ENCODE peak calls at places on chromosomes 3 and 15, in nine cellular contexts. X, B, M, R, O, W, T, Q and A are unnamed samples.

GRCh38 chr3:130601662-130602061 is 84.7 kb downstream of the COL6A6 start:
- DNase-seq in R (no peak), O (no peak), W (no peak), X (peak; percentile 43), M (no peak), T (no peak), Q (no peak), B (no peak), A (no peak)

GRCh38 chr3:25449857-25450256 is 21.8 kb downstream of the RARB start:
- DNase-seq in T (no peak), X (no peak), M (no peak), W (no peak), R (no peak), O (no peak), Q (no peak), B (no peak), A (no peak)

GRCh38 chr15:99907698-99908097 is 174.5 kb upstream of the LYSMD4 start:
- DNase-seq in Q (no peak), X (no peak), O (no peak), T (no peak), R (no peak), W (no peak), B (no peak), M (no peak), A (no peak)

GRCh38 chr3:10485380-10485779 is 20.0 kb downstream of the ATP2B2 start:
- DNase-seq in O (no peak), W (no peak), T (no peak), R (no peak), X (no peak), Q (no peak), M (no peak), B (no peak), A (no peak)

GRCh38 chr3:126908752-126909275 is 74.1 kb upstream of the PLXNA1 start:
- DNase-seq in Q (no peak), M (no peak), R (no peak), X (no peak), W (no peak), T (no peak), O (no peak), B (no peak), A (peak; percentile 53)

GRCh38 chr3:13009132-13009945 is 63.9 kb downstream of the IQSEC1 start:
- DNase-seq in T (peak; percentile 77), W (no peak), Q (no peak), R (no peak), M (peak; percentile 75), X (no peak), O (peak; percentile 74), B (peak; percentile 65), A (peak; percentile 91)

GRCh38 chr15:84398763-84399701 is 163.5 kb downstream of the GOLGA6L4 start:
- DNase-seq in O (no peak), B (peak; percentile 6), T (peak; percentile 13), X (no peak), M (no peak), W (peak; percentile 4), Q (no peak), R (no peak), A (no peak)

GRCh38 chr15:35289029-35289617 is 204.0 kb upstream of the NANOGP8 start:
- DNase-seq in M (peak; percentile 48), Q (no peak), T (no peak), W (peak; percentile 79), R (peak; percentile 72), O (peak; percentile 20), X (peak; percentile 80), B (no peak), A (peak; percentile 58)

GRCh38 chr3:127143172-127143571 is 49.8 kb upstream of the PRR23E start:
- DNase-seq in T (no peak), O (no peak), Q (no peak), M (no peak), B (no peak), W (no peak), R (no peak), X (no peak), A (no peak)

GRCh38 chr15:42578984-42579537 is 3.7 kb downstream of the STARD9 start:
- DNase-seq in T (no peak), W (no peak), Q (no peak), M (no peak), X (no peak), R (no peak), B (no peak), O (no peak), A (no peak)

GRCh38 chr3:63966871-63967270 is 54.7 kb upstream of the SCAANT1 start:
- DNase-seq in B (no peak), T (no peak), X (no peak), M (peak; percentile 37), O (no peak), R (no peak), Q (no peak), W (no peak), A (no peak)

DNA sequence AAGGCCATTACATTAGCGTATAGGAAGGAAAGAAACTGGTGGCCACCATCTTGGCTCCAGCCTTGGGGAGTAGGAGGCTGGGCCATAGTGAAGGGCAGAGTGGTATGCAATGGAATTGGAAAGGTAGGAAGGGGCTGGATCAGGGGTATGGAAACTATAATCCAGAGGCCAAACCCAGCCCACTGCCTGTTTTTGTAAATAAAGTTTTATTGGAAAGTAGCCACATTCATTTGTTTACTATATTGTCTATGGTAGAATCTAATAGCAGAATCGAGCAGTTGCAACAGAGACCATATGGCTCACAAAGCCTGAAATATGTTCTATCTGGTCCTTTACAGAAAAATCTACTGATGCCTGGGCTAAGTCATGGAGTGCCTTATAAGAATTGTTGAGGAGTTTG is 14.1 kb upstream of the SH3BP5 start:
- DNase-seq in W (no peak), Q (no peak), R (no peak), X (no peak), B (no peak), T (no peak), O (no peak), M (no peak), A (no peak)
- H3K4me3 ChIP-seq in W (no peak overlapping the region), Q (no peak overlapping the region), R (no peak overlapping the region), X (no peak overlapping the region), B (no peak overlapping the region), T (no peak overlapping the region), O (no peak overlapping the region), M (no peak overlapping the region), A (no peak overlapping the region)

GRCh38 chr3:194843543-194843942 is 157.9 kb downstream of the FAM43A start:
- DNase-seq in B (no peak), M (no peak), X (no peak), R (no peak), W (no peak), T (no peak), Q (no peak), O (no peak), A (no peak)

GRCh38 chr3:194841515-194841841 is 155.8 kb downstream of the FAM43A start:
- DNase-seq in Q (no peak), R (no peak), W (no peak), X (no peak), T (no peak), M (no peak), O (no peak), B (no peak), A (no peak)

GRCh38 chr3:194838236-194838635 is 152.6 kb downstream of the FAM43A start:
- DNase-seq in O (no peak), M (no peak), T (no peak), X (no peak), W (no peak), R (no peak), Q (no peak), B (no peak), A (no peak)

GRCh38 chr3:194844046-194844445 is 158.4 kb downstream of the FAM43A start:
- DNase-seq in M (no peak), R (no peak), Q (no peak), W (no peak), B (no peak), T (no peak), O (no peak), X (no peak), A (no peak)

DNA sequence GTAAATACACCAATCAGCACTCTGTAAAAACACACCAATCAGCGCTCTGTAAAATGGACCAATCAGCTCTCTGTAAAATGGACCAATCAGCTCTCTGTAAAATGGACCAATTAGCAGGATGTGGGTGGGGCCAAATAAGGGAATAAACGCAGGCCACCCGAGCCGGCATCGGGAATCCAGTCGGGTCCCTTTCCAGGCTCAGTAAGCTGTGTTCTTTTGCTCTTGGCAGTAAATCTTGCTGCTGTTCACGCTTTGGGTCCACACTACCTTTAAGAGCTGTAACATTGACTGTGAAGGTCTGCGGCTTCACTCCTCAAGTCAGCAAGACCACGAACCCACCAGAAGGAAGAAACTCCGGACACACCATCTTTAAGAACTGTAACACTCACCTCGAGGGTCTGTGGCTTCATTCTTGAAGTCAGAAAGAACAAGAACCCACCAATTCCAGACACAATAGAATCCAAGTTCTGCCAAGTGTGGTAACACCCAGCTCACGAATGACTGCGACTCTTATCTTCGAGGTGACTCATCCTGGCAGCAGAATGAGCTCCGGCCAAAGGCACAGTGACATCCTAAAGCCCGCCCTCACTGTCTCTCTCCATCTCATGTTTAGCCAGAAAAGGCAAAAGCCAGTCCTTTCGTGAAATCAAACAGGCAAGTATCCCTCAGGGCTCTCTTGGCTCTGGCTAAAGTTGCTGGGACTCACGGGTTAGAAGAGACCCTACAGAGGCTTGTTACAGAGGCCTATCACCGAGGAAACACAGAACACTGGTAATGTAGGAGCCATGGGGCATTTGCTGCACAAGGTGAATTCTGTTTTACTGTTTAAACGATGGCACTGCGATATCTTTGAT is 155.2 kb downstream of the FAM43A start:
- DNase-seq in W (no peak), R (peak; percentile 29), B (no peak), O (peak; percentile 86), T (peak; percentile 27), Q (no peak), M (no peak), X (no peak), A (no peak)
- H3K4me3 ChIP-seq in W (no peak overlapping the region), R (no peak overlapping the region), B (no peak overlapping the region), O (no peak overlapping the region), T (no peak overlapping the region), Q (no peak overlapping the region), M (no peak overlapping the region), X (no peak overlapping the region), A (no peak overlapping the region)

GRCh38 chr15:52651114-52651513 is 28.1 kb downstream of the ATOSA start:
- DNase-seq in O (no peak), B (no peak), X (no peak), Q (no peak), R (no peak), T (no peak), M (no peak), W (no peak), A (no peak)
- H3K4me3 ChIP-seq in O (no peak overlapping the region), B (no peak overlapping the region), X (no peak overlapping the region), Q (no peak overlapping the region), R (peak overlapping the region; percentile 40), T (peak overlapping the region; percentile 45), M (no peak overlapping the region), W (no peak overlapping the region), A (peak overlapping the region; percentile 37)

GRCh38 chr3:158244274-158244673 is 134.4 kb downstream of the RSRC1 start:
- DNase-seq in M (no peak), B (no peak), Q (no peak), W (no peak), R (no peak), O (no peak), T (no peak), X (no peak), A (no peak)

GRCh38 chr3:158249183-158249582 is 139.3 kb downstream of the RSRC1 start:
- DNase-seq in W (no peak), O (no peak), M (no peak), Q (no peak), B (no peak), X (no peak), R (no peak), T (no peak), A (peak; percentile 18)

GRCh38 chr3:158247288-158247687 is 137.4 kb downstream of the RSRC1 start:
- DNase-seq in O (no peak), R (no peak), M (no peak), T (no peak), B (no peak), W (no peak), Q (no peak), X (no peak), A (no peak)

GRCh38 chr3:158248261-158248660 is 138.4 kb downstream of the RSRC1 start:
- DNase-seq in T (no peak), M (no peak), Q (no peak), W (no peak), O (no peak), B (no peak), X (no peak), R (no peak), A (no peak)
- H3K4me3 ChIP-seq in T (no peak overlapping the region), M (no peak overlapping the region), Q (no peak overlapping the region), W (no peak overlapping the region), O (no peak overlapping the region), B (no peak overlapping the region), X (no peak overlapping the region), R (no peak overlapping the region), A (no peak overlapping the region)